ENCODE peak calls at places on chromosomes 3 and 15, in seven cellular contexts. F is GM04504; R is activated T-cell treated with anti-CD3 and anti-CD28 coated beads for 1 hour; D is GDM1; C is NCI-H345; H is stimulated activated CD4-positive, alpha-beta T cell treated with anti-CD3 and anti-CD28 coated beads, Interleukin-2, amount 100 ng/mL, for 48 hours; U is heart right ventricle. O is an unnamed sample.

GRCh38 chr3:104244680-104245079 is 1122.0 kb upstream of the ALCAM start:
- DNase-seq in D (no peak), U (no peak), R (no peak), C (no peak), H (no peak), F (no peak), O (no peak)

GRCh38 chr3:20747736-20748135 is 561.7 kb upstream of the SGO1 start:
- DNase-seq in F (peak; percentile 13), D (no peak), C (no peak), R (no peak), U (no peak), H (no peak), O (no peak)

GRCh38 chr3:42700366-42701288 is 2.0 kb downstream of the HHATL start:
- DNase-seq in C (no peak), H (no peak), R (no peak), F (no peak), U (no peak), D (no peak), O (no peak)

GRCh38 chr15:88834211-88834812 is 31.1 kb downstream of the ACAN start:
- DNase-seq in F (no peak), U (peak; percentile 30), H (no peak), C (no peak), D (no peak), R (peak; percentile 8), O (no peak)

GRCh38 chr3:85142626-85143025 is 183.8 kb downstream of the CADM2 start:
- DNase-seq in D (no peak), H (no peak), F (no peak), C (no peak), U (no peak), R (no peak), O (no peak)

GRCh38 chr3:173932624-173933023 is 535.1 kb downstream of the NLGN1 start:
- DNase-seq in D (no peak), U (no peak), R (no peak), C (peak; percentile 34), F (peak; percentile 37), H (no peak), O (no peak)

GRCh38 chr15:25058080-25058785 is 103.4 kb downstream of the SNRPN start:
- DNase-seq in U (no peak), F (no peak), H (no peak), D (no peak), C (no peak), R (no peak), O (no peak)

GRCh38 chr3:80688814-80689213 is 921.0 kb upstream of the ROBO1 start:
- DNase-seq in C (peak; percentile 33), D (no peak), U (no peak), R (no peak), H (no peak), F (no peak), O (no peak)

GRCh38 chr3:54087581-54088410 is 34.6 kb upstream of the CACNA2D3 start:
- DNase-seq in F (no peak), D (no peak), R (no peak), H (no peak), U (no peak), C (no peak), O (no peak)

GRCh38 chr3:187742351-187743171 is 2.7 kb downstream of the BCL6 start:
- DNase-seq in F (no peak), D (no peak), C (no peak), U (peak; percentile 71), R (no peak), H (no peak), O (peak; percentile 68)

GRCh38 chr15:76056931-76057330 is 2.9 kb upstream of the TMEM266 start:
- DNase-seq in R (no peak), U (no peak), C (no peak), F (no peak), H (no peak), D (peak; percentile 43), O (peak; percentile 55)

GRCh38 chr3:41327718-41328117 is 128.4 kb downstream of the CTNNB1 start:
- DNase-seq in C (no peak), R (no peak), F (no peak), U (no peak), D (no peak), H (no peak), O (no peak)

GRCh38 chr3:171349392-171349791 is 110.8 kb downstream of the TNIK start:
- DNase-seq in F (peak; percentile 35), C (no peak), H (no peak), D (no peak), U (no peak), R (no peak), O (no peak)

GRCh38 chr3:184229424-184230080 is at the start of gene VWA5B2:
- DNase-seq in D (peak; percentile 27), R (peak; percentile 52), F (no peak), U (peak; percentile 36), C (peak; percentile 92), H (peak; percentile 60), O (peak; percentile 76)

GRCh38 chr3:5278666-5279065 is 91.2 kb downstream of the EDEM1 start:
- DNase-seq in C (no peak), U (no peak), D (no peak), R (no peak), H (no peak), F (no peak), O (no peak)

GRCh38 chr3:64650710-64651109 is 37.1 kb downstream of the ADAMTS9 start:
- DNase-seq in C (no peak), U (no peak), R (no peak), D (no peak), F (peak; percentile 52), H (no peak), O (no peak)

GRCh38 chr15:63503739-63504246 is 600 bp upstream of the USP3 start:
- DNase-seq in D (peak; percentile 35), R (peak; percentile 73), C (no peak), U (peak; percentile 73), F (peak; percentile 54), H (peak; percentile 77), O (peak; percentile 85)

GRCh38 chr3:15519096-15519495 is 2.4 kb downstream of the COLQ start:
- DNase-seq in U (peak; percentile 46), R (no peak), C (no peak), H (no peak), D (no peak), F (no peak), O (no peak)

GRCh38 chr3:133575121-133575520 is 1.6 kb downstream of the CDV3 start:
- DNase-seq in D (no peak), C (no peak), F (no peak), R (no peak), U (no peak), H (no peak), O (peak; percentile 32)

GRCh38 chr3:108603689-108604088 is 14.2 kb downstream of the DZIP3 start:
- DNase-seq in C (no peak), D (peak; percentile 18), U (no peak), F (no peak), H (no peak), R (no peak), O (peak; percentile 7)

GRCh38 chr3:127299276-127299675 is 11.4 kb upstream of the PRR20G start:
- DNase-seq in R (no peak), C (no peak), F (no peak), D (no peak), H (no peak), U (no peak), O (peak; percentile 20)

GRCh38 chr15:46110755-46111154 is 475.9 kb downstream of the SQOR start:
- DNase-seq in C (no peak), R (no peak), F (no peak), U (no peak), D (no peak), H (no peak), O (no peak)